ENCODE peak calls at places on chromosomes 11 and 22, in four cellular contexts. One of them, this sample, is unnamed.

GRCh38 chr11:107092667-107093066 is 74.4 kb upstream of the GUCY1A2 start:
- DNase-seq in nephron progenitor cell: no peak
- DNase-seq in omental fat pad: no peak
- DNase-seq in B cell: no peak
- DNase-seq in this sample: no peak

GRCh38 chr11:110463153-110463552 is 33.4 kb downstream of the FDX1 start:
- DNase-seq in nephron progenitor cell: peak; percentile 57
- DNase-seq in omental fat pad: no peak
- DNase-seq in B cell: peak; percentile 48
- DNase-seq in this sample: no peak

GRCh38 chr11:71488086-71488967 is 35.3 kb downstream of the NADSYN1 start:
- DNase-seq in nephron progenitor cell: no peak
- DNase-seq in omental fat pad: no peak
- DNase-seq in B cell: no peak
- DNase-seq in this sample: peak; percentile 26

GRCh38 chr11:99893803-99894202 is 793.3 kb upstream of the ARHGAP42 start:
- DNase-seq in nephron progenitor cell: no peak
- DNase-seq in omental fat pad: no peak
- DNase-seq in B cell: no peak
- DNase-seq in this sample: no peak

GRCh38 chr11:72353861-72354260 is 80.5 kb downstream of the CLPB start:
- DNase-seq in nephron progenitor cell: no peak
- DNase-seq in omental fat pad: no peak
- DNase-seq in B cell: no peak
- DNase-seq in this sample: no peak

GRCh38 chr11:130131957-130132850 is 27.4 kb upstream of the ST14 start:
- DNase-seq in nephron progenitor cell: peak; percentile 38
- DNase-seq in omental fat pad: no peak
- DNase-seq in B cell: peak; percentile 76
- DNase-seq in this sample: peak; percentile 80

GRCh38 chr11:57777969-57778317 is 16.3 kb downstream of the CTNND1 start:
- DNase-seq in nephron progenitor cell: no peak
- DNase-seq in omental fat pad: no peak
- DNase-seq in B cell: no peak
- DNase-seq in this sample: no peak

GRCh38 chr11:34905666-34906065 is 10.5 kb downstream of the APIP start:
- DNase-seq in nephron progenitor cell: no peak
- DNase-seq in omental fat pad: no peak
- DNase-seq in B cell: no peak
- DNase-seq in this sample: no peak

DNA sequence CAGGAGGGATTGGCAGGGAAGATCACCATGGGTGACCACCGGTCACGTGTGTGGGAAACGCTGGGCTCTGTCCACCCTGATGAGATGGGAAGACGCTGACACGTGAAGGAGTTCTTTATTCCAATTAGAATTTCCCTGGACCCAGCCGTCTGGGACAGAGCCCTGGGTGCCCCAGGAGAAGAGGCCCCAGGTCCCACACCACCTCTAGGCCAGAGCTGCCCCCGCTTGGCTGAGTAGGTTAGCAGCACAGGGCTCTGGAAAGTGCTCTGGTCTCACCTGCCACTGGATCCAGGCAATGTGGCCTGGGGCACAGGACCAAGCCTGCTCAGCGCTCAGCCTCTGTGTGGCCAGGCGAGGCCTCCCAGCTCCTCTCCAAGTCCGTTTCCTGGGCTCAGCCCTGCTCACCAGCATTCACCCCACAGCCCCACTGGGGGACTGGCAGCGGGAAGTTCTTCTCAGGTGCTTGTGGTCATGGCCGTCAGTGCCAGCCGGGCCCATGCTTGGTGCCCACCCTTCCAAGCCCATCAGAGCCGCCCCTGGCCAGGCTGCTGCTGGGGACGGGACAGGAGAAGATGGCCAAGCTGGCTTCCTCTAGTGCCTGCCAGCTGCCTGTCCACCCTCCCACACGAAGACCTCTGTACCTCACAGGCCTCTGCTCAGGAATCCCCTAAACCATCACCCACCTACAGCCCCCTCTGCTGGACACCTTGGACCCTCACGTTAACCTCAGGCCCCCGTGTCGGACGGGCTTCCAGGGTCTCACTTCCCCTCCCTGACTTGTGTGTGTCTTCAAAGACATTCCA is 62.5 kb upstream of the FGF3 start:
- DNase-seq in nephron progenitor cell: peak; percentile 57
- DNase-seq in omental fat pad: no peak
- DNase-seq in B cell: no peak
- DNase-seq in this sample: no peak
- TF ChIP-seq CTCF in nephron progenitor cell: peak; percentile 29
- TF ChIP-seq CTCF in omental fat pad: no peak
- TF ChIP-seq CTCF in B cell: no peak
- TF ChIP-seq CTCF in this sample: no peak

DNA sequence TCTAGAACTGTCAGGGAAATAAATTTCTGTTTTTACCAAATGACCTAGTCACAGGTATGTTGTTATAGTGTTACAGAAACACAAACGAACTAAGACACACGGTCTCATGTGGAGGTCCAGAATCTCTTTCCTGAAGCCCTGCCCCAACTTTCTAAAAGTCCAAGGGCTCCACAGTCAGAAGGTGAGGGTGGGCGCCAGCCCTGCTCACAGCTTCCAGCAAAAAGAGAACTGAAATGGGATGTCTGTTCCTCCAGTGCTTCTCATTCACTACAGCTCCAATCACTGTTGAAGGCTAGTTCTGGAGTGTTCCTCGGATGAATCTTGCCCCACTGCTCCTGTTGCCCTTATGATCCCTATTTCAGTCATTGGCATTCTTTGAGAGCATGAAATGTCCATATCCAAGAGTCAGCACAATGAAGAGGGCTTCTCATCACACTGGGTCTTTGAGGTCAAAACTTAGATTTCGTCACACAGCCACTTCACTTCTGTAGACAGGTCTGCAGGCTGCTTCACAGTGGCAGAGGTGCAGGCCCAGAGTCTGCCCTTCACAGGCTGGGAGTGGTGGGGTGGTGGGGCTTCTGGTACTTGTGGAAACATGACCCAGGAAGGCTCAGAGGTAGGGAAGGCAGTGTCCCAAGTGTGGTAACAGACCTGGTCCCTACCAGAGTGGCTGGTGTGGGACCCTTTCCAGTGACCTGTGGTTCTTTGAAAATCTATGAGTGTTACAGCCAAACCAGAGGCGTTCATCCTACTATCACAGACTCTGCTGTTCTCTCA is 34.9 kb downstream of the FAM181B start:
- DNase-seq in nephron progenitor cell: no peak
- DNase-seq in omental fat pad: no peak
- DNase-seq in B cell: no peak
- DNase-seq in this sample: no peak
- TF ChIP-seq CTCF in nephron progenitor cell: no peak
- TF ChIP-seq CTCF in omental fat pad: no peak
- TF ChIP-seq CTCF in B cell: no peak
- TF ChIP-seq CTCF in this sample: no peak

DNA sequence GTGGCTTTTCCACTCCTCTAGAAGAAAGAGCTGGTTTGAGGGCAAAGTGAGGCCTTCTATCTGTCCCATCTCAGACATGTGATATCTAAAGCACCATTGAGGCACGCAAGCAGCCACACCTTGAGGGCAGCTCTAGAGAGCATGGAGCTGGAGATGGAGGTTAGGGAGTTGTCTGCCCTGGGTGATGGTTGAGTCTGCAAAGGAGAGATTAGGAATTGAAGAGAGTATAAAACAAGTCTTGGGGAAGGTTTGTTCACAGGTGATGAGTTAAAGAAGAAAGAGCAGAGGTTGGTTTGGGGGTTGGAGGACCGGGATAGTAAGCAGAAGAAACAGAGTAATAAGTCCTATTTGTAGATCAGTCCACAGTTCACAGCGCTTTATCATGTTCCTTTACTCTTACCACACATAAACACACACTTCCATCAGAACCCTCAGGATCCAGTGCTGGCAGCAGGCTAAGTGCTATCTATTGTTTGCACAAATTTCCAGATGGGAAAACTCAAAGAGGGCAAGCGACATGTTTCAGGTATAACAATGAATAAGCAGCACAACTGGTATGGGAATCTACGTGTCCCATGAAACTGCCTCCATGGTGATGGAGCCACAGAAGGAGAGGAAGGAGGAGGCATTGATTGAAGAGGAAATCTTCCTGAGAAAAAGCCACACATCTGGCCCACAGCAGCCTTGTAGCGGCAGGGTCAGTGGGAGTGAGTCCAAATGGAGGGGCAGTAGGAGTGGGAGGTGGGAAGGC is 65.8 kb downstream of the RASSF10 start:
- DNase-seq in nephron progenitor cell: no peak
- DNase-seq in omental fat pad: no peak
- DNase-seq in B cell: no peak
- DNase-seq in this sample: no peak
- TF ChIP-seq CTCF in nephron progenitor cell: no peak
- TF ChIP-seq CTCF in omental fat pad: no peak
- TF ChIP-seq CTCF in B cell: no peak
- TF ChIP-seq CTCF in this sample: no peak

GRCh38 chr11:119993732-119994131 is 144.2 kb downstream of the TRIM29 start:
- DNase-seq in nephron progenitor cell: no peak
- DNase-seq in omental fat pad: no peak
- DNase-seq in B cell: no peak
- DNase-seq in this sample: no peak

GRCh38 chr11:119996556-119996955 is 141.4 kb downstream of the TRIM29 start:
- DNase-seq in nephron progenitor cell: no peak
- DNase-seq in omental fat pad: no peak
- DNase-seq in B cell: no peak
- DNase-seq in this sample: no peak

GRCh38 chr11:120001161-120002135 is 136.5 kb downstream of the TRIM29 start:
- DNase-seq in nephron progenitor cell: no peak
- DNase-seq in omental fat pad: no peak
- DNase-seq in B cell: no peak
- DNase-seq in this sample: no peak

GRCh38 chr11:119995730-119996491 is 142.0 kb downstream of the TRIM29 start:
- DNase-seq in nephron progenitor cell: no peak
- DNase-seq in omental fat pad: no peak
- DNase-seq in B cell: no peak
- DNase-seq in this sample: no peak

DNA sequence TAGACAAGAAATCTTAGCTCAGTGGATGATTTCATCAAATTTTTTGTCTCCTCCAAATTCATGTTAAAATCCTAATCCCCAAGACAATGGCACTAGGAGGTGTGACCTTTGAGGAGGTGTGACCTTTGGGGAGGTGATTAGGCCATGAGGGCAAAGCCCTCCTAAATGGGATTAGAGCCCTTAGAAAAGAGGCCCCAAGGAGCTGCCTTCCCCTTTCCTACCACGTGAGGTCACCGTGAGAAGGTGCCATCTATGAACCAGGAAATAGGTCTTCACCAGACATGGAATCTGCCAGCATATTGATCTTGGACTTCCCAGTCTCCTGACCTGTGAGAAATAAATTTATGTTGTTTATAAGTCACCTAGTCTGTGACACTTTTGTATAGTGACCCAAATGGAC is 138.7 kb downstream of the TRIM29 start:
- DNase-seq in nephron progenitor cell: no peak
- DNase-seq in omental fat pad: no peak
- DNase-seq in B cell: no peak
- DNase-seq in this sample: no peak
- TF ChIP-seq CTCF in nephron progenitor cell: no peak
- TF ChIP-seq CTCF in omental fat pad: no peak
- TF ChIP-seq CTCF in B cell: no peak
- TF ChIP-seq CTCF in this sample: no peak

DNA sequence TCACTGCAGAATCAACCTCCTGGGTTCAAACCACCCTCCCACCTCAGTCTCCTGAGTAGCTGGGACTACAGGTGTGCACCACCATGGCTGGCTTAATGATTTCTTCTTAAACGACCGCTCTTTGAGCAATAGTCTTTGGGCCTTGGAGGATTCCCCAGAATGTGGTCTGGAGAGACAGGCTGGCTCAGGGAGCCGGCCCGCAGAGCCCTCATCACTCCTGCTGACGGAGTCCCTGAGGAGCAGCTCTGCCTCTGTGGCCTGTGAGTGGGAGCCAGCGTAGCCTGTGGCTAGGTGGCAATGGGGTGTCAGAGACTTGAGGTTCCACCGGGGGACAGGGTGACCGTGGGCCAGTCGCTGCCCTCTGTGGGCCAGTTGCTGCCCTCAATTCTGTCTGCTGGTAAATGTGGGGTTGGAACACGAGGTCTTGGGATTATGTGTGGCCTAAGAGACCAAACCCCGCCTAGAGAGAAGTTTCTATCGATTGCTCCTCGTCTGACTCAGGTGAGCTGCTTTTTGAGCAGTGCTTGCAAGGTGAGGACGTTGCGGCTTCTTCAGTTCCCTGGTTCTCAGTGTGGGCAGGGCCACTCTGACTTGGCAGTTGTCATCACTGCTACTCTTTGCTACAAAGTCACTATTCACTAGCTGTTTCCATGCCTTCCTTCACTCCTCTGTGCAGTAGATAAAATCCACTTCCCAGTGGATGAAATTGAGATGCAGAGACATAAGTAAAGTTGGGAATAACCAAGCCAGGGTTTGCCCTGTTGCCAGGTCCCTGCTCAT is 124.8 kb upstream of the NECTIN1 start:
- DNase-seq in nephron progenitor cell: no peak
- DNase-seq in omental fat pad: no peak
- DNase-seq in B cell: no peak
- DNase-seq in this sample: no peak
- TF ChIP-seq CTCF in nephron progenitor cell: no peak
- TF ChIP-seq CTCF in omental fat pad: no peak
- TF ChIP-seq CTCF in B cell: no peak
- TF ChIP-seq CTCF in this sample: no peak

GRCh38 chr22:49604732-49605302 is 222.9 kb downstream of the BRD1 start:
- DNase-seq in nephron progenitor cell: no peak
- DNase-seq in omental fat pad: no peak
- DNase-seq in B cell: no peak
- DNase-seq in this sample: no peak
- TF ChIP-seq CTCF in nephron progenitor cell: no peak
- TF ChIP-seq CTCF in omental fat pad: no peak
- TF ChIP-seq CTCF in B cell: no peak
- TF ChIP-seq CTCF in this sample: no peak